ENCODE peak calls at places on chromosomes 5 and 9, in eight cellular contexts. A is naive thymus-derived CD4-positive, alpha-beta T cell; W is A549; E is GM23248; P is suprapubic skin; U is heart right ventricle; M is body of pancreas; L is heart left ventricle. S is an unnamed sample.

GRCh38 chr9:35105571-35106342 is 2.8 kb upstream of the STOML2 start:
- DNase-seq in A (no peak), M (no peak), U (no peak), L (no peak), E (no peak), W (no peak), P (no peak), S (no peak)

GRCh38 chr9:32502459-32502858 is 23.5 kb downstream of the RIGI start:
- DNase-seq in W (peak), U (no peak), L (no peak), M (no peak), P (no peak), A (no peak), E (peak), S (no peak)

GRCh38 chr5:140075371-140075770 is 32.3 kb upstream of the NRG2 start:
- DNase-seq in M (no peak), W (no peak), E (peak), P (no peak), L (no peak), A (no peak), U (no peak), S (no peak)

GRCh38 chr9:105150991-105151685 is 93.3 kb upstream of the SLC44A1 start:
- DNase-seq in L (no peak), E (peak), M (no peak), P (no peak), W (peak), U (no peak), A (no peak), S (no peak)

GRCh38 chr5:145981612-145982571 is 45.5 kb downstream of the SH3RF2 start:
- DNase-seq in L (no peak), W (peak), E (no peak), A (no peak), U (no peak), M (no peak), P (no peak), S (no peak)

GRCh38 chr9:37339945-37340344 is 82.6 kb upstream of the GRHPR start:
- DNase-seq in P (no peak), M (no peak), U (no peak), E (no peak), W (no peak), L (no peak), A (no peak), S (no peak)

GRCh38 chr5:172953776-172954189 is 5.4 kb upstream of the RPL26L1 start:
- DNase-seq in A (no peak), W (peak), U (no peak), P (no peak), E (peak), L (no peak), M (no peak), S (no peak)

GRCh38 chr9:93820667-93821306 is 134.4 kb downstream of the BARX1 start:
- DNase-seq in U (no peak), L (no peak), W (no peak), E (no peak), M (no peak), P (no peak), A (no peak), S (no peak)

GRCh38 chr5:131322926-131323325 is 59.1 kb downstream of the CDC42SE2 start:
- DNase-seq in W (no peak), P (no peak), U (no peak), A (no peak), L (no peak), M (no peak), E (no peak), S (no peak)

GRCh38 chr5:125310749-125311148 is 564.3 kb upstream of the ZNF608 start:
- DNase-seq in A (no peak), E (peak), L (no peak), P (no peak), M (no peak), W (no peak), U (no peak), S (no peak)

GRCh38 chr5:136642976-136643375 is 277.6 kb upstream of the TRPC7 start:
- DNase-seq in W (no peak), E (no peak), A (no peak), U (no peak), P (no peak), M (no peak), L (no peak), S (no peak)

GRCh38 chr5:96752341-96753016 is 55.3 kb downstream of the ERAP1 start:
- DNase-seq in E (peak), L (no peak), A (peak), M (peak), P (no peak), W (peak), U (no peak), S (peak)

GRCh38 chr5:133930061-133930823 is 38.2 kb downstream of the C5orf15 start:
- DNase-seq in L (no peak), M (no peak), U (no peak), W (no peak), A (peak), P (no peak), E (peak), S (peak)

GRCh38 chr5:135092476-135092875 is 58.4 kb upstream of the PITX1 start:
- DNase-seq in L (no peak), A (no peak), P (peak), E (no peak), M (no peak), W (no peak), U (no peak), S (no peak)

DNA sequence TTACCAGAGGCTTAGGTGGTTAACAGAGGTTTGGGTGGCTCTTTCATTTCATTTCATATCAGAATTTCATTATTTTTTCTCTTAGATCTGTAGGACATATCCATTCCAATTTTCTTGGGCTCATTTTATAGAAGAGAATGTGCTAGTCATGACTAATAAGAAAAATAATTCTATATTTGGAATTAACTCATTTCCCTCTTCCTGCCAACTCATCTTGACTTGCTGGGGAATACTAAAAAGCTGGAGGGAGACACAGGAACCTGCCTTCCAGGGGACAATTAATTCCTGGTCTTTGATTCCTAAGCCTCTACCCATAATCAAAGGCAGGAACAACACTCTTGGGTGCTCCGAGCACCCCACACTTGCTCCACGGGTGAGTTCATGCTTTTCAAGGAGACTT is 273.7 kb downstream of the NPR3 start:
- DNase-seq in A (no peak), E (peak), U (no peak), P (no peak), L (no peak), W (no peak), M (no peak), S (no peak)
- H3K4me3 ChIP-seq in A (no peak), E (no peak), U (no peak), P (no peak), L (no peak), W (no peak), M (no peak), S (no peak)

GRCh38 chr5:113216545-113216944 is 218.2 kb downstream of the TSSK1B start:
- DNase-seq in A (no peak), W (no peak), L (no peak), E (no peak), M (no peak), P (no peak), U (no peak), S (no peak)

GRCh38 chr5:113219695-113220094 is 215.1 kb downstream of the TSSK1B start:
- DNase-seq in P (no peak), A (no peak), L (no peak), W (no peak), M (no peak), E (no peak), U (no peak), S (no peak)

GRCh38 chr5:113217619-113218184 is 217.1 kb downstream of the TSSK1B start:
- DNase-seq in P (no peak), L (no peak), E (no peak), A (no peak), M (no peak), U (no peak), W (no peak), S (no peak)

GRCh38 chr5:113218906-113219517 is 215.8 kb downstream of the TSSK1B start:
- DNase-seq in P (no peak), A (no peak), E (no peak), U (no peak), M (no peak), W (no peak), L (no peak), S (no peak)

GRCh38 chr5:113218200-113218599 is 216.6 kb downstream of the TSSK1B start:
- DNase-seq in E (no peak), A (no peak), P (no peak), L (peak), M (no peak), W (no peak), U (peak), S (no peak)
- H3K27ac ChIP-seq in E (no peak), A (no peak), P (no peak), L (peak), M (no peak), W (no peak), U (peak), S (no peak)

DNA sequence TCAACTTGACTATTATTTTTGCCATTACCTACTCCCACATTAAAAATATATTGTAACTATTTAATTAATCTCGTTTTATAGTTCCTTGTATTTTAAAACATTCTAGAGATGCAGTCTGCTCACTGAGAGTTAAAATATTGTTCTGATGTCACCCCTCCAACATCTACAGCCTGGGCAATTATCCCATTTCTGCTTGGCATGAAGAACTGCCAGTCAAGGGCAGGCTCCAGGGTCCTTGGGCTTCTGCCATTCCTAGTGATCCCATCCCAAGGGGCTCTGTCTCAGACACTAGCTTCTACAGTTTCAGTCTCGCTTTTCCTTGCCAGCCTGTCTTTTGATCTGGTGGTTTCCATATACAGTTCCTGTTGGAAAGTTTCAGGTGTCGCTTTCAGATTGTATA is 287.2 kb downstream of the TMEM232 start:
- DNase-seq in M (no peak), P (no peak), A (no peak), L (no peak), U (no peak), W (no peak), E (no peak), S (no peak)
- H3K4me3 ChIP-seq in M (no peak), P (no peak), A (no peak), L (no peak), U (no peak), W (no peak), E (no peak), S (no peak)

GRCh38 chr5:82159014-82159413 is 119.1 kb downstream of the RPS23 start:
- DNase-seq in M (no peak), E (peak), A (no peak), U (no peak), L (no peak), W (peak), P (no peak), S (no peak)
- H3K27ac ChIP-seq in M (no peak), E (peak), A (no peak), U (no peak), L (no peak), W (peak), P (no peak), S (no peak)

GRCh38 chr5:88143693-88144218 is 124.9 kb downstream of the TMEM161B start:
- DNase-seq in M (no peak), L (no peak), U (no peak), W (no peak), P (no peak), E (no peak), A (no peak), S (no peak)

GRCh38 chr5:88142801-88143692 is 125.6 kb downstream of the TMEM161B start:
- DNase-seq in A (no peak), U (no peak), W (no peak), M (no peak), E (peak), L (no peak), P (no peak), S (no peak)

GRCh38 chr5:88140863-88141694 is 127.6 kb downstream of the TMEM161B start:
- DNase-seq in M (peak), U (peak), A (peak), L (peak), P (peak), W (peak), E (peak), S (peak)

GRCh38 chr5:88141695-88141979 is 127.0 kb downstream of the TMEM161B start:
- DNase-seq in W (no peak), P (no peak), U (no peak), M (no peak), E (no peak), A (no peak), L (no peak), S (no peak)

DNA sequence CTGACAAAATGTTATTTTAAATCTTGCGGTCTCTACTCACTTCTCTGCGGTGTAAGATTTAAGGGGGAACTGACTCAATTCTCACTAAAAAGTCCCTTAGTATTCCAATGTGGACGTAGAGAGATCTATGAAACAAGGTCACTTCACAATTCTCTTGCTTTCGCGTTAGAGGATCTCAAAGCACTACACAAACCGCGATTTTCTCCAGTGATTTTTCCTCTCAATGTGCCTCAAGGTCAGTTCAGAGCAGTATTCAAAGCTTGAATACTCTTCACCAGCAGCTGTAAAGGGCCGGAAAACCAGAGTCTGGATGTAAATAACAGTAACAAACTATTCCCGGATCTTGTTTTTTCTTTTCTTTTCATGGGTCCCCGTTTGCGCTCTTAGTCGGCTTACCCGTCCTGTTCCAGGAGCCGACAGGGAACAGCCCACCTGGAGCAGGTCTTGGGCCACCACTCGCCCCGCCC is 128.2 kb downstream of the TMEM161B start:
- DNase-seq in M (no peak), L (no peak), P (no peak), E (no peak), W (no peak), U (no peak), A (no peak), S (no peak)
- H3K4me3 ChIP-seq in M (peak), L (peak), P (peak), E (peak), W (peak), U (peak), A (peak), S (peak)

DNA sequence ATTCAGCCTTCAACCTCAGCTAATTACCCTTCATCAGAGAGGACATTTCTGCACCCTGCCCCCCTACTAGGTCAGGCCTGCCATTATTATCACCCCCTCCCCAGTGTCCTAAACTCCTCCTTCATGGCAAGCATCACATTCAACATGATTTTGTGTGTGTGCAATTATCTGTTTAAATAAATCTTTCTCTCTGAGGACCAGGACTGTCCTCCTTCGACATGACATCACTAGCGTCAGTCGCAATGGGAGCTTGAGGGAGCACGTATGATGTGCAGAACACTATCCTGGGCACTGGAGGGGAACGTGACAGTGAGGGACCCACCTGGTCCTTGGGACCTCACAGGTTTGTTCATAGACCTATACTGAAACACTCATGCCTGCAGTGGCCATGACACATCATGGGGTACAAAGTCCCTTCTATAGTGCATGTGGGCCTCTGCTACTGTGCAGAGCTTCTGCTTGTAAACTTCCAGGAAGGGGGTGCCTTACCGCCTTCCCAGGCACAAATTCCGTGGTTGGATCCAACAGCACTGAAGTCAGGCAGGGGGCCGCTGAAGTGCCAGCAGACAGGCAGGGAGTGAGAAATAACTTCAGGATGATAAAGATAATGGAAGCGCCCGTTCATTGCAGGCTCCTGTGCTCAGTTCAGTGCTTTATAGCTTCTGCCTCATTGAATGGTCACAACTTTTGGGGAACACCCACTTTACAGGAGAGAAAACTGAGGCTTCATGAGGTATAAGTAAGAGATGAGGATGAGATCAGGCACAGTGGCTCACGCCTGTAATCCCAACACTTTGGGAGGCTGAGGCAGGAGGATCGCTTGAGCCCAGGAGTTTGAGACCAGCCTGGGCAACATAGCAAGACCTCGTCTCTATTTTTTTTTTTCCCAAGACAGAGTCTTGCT is 36.0 kb upstream of the STXBP1 start:
- DNase-seq in U (no peak), A (no peak), P (no peak), W (peak), M (no peak), E (no peak), L (no peak), S (no peak)
- H3K27ac ChIP-seq in U (no peak), A (no peak), P (no peak), W (peak), M (peak), E (no peak), L (no peak), S (no peak)

GRCh38 chr5:44389410-44389879 is at the start of gene FGF10:
- DNase-seq in L (no peak), E (peak), P (no peak), U (peak), M (peak), W (no peak), A (no peak), S (no peak)
- H3K4me3 ChIP-seq in L (peak), E (peak), P (peak), U (peak), M (peak), W (peak), A (no peak), S (no peak)

DNA sequence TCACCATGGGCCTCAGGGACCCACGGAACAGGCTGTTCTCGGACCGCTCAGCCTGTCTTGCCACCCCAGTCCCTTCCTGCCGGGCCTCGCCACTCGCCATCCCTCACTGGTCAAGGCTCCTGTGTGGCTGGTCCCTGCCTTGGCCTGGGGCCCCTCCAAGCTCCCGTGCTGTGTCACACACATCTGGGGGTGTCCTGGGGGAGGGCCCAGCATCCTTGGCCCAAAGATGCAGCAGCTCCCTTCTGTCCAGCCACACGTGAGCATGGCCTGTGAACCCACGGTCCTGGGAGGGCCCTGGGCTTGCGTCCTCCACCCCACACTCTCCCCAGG is 425 bp upstream of the EGFL7 start:
- DNase-seq in P (no peak), A (no peak), L (no peak), W (no peak), E (no peak), U (peak), M (no peak), S (no peak)
- H3K27ac ChIP-seq in P (peak), A (no peak), L (peak), W (no peak), E (no peak), U (peak), M (no peak), S (peak)

GRCh38 chr9:129331772-129332512 is 153.9 kb upstream of the IER5L start:
- DNase-seq in A (no peak), W (no peak), E (no peak), U (no peak), L (no peak), M (no peak), P (no peak), S (no peak)
- H3K4me3 ChIP-seq in A (no peak), W (no peak), E (no peak), U (no peak), L (no peak), M (no peak), P (peak), S (no peak)

GRCh38 chr5:111129938-111130337 is 37.8 kb downstream of the WDR36 start:
- DNase-seq in E (peak), U (no peak), W (no peak), A (no peak), P (no peak), L (no peak), M (no peak), S (no peak)
- H3K27ac ChIP-seq in E (no peak), U (no peak), W (no peak), A (no peak), P (no peak), L (no peak), M (no peak), S (no peak)

S was measured in CD8-positive, alpha-beta memory T cell.